ENCODE peak calls at places on chromosome 10, in six cellular contexts. Y is kidney glomerular epithelial cell; W is stimulated activated CD4-positive, alpha-beta T cell treated with anti-CD3 and anti-CD28 coated beads, TNF-alpha, amount 100 ng/mL, for 24 hours; V is GM20000; F is NCI-H2081 treated with DMSO at 0.1 percent for 48 hours; Q is NCI-H345. C is an unnamed sample.

GRCh38 chr10:44925811-44926760 is 14.9 kb downstream of the TMEM72 start:
- DNase-seq in Y (no peak), W (no peak), V (no peak), F (no peak), Q (no peak), C (no peak)

GRCh38 chr10:102718220-102718619 is 3.8 kb downstream of the SFXN2 start:
- DNase-seq in Y (peak), W (no peak), V (no peak), F (no peak), Q (no peak), C (peak)

GRCh38 chr10:56763090-56763489 is 402.0 kb upstream of the ZWINT start:
- DNase-seq in Y (no peak), W (no peak), V (no peak), F (no peak), Q (no peak), C (no peak)

GRCh38 chr10:60944159-60944909 is at the start of gene RHOBTB1:
- DNase-seq in Y (peak), W (peak), V (peak), F (no peak), Q (peak), C (peak)

GRCh38 chr10:6145414-6145978 is 56.7 kb downstream of the RBM17 start:
- DNase-seq in Y (no peak), W (no peak), V (no peak), F (no peak), Q (no peak), C (no peak)

GRCh38 chr10:49349390-49349789 is 46.5 kb downstream of the DRGX start:
- DNase-seq in Y (no peak), W (no peak), V (no peak), F (no peak), Q (no peak), C (no peak)

GRCh38 chr10:122163182-122164027 is 107.7 kb upstream of the BTBD16 start:
- DNase-seq in Y (peak), W (no peak), V (no peak), F (peak), Q (peak), C (peak)

GRCh38 chr10:54622017-54622416 is 179.0 kb downstream of the PCDH15 start:
- DNase-seq in Y (no peak), W (no peak), V (no peak), F (no peak), Q (no peak), C (no peak)

GRCh38 chr10:12414278-12414988 is 65.1 kb downstream of the CAMK1D start:
- DNase-seq in Y (no peak), W (no peak), V (no peak), F (no peak), Q (no peak), C (no peak)

GRCh38 chr10:34721201-34721840 is 93.8 kb downstream of the PARD3 start:
- DNase-seq in Y (peak), W (no peak), V (no peak), F (no peak), Q (no peak), C (no peak)

GRCh38 chr10:119670717-119671116 is 19.5 kb downstream of the BAG3 start:
- DNase-seq in Y (no peak), W (no peak), V (no peak), F (no peak), Q (no peak), C (no peak)

GRCh38 chr10:16828731-16829175 is 11.5 kb upstream of the RSU1 start:
- DNase-seq in Y (peak), W (no peak), V (no peak), F (no peak), Q (no peak), C (no peak)

GRCh38 chr10:132281915-132282666 is 25.7 kb downstream of the STK32C start:
- DNase-seq in Y (no peak), W (no peak), V (no peak), F (no peak), Q (peak), C (no peak)

GRCh38 chr10:14009315-14010082 is 321.2 kb downstream of the FRMD4A start:
- DNase-seq in Y (peak), W (peak), V (peak), F (no peak), Q (no peak), C (no peak)

GRCh38 chr10:101397140-101397539 is 43.2 kb downstream of the BTRC start:
- DNase-seq in Y (no peak), W (no peak), V (peak), F (no peak), Q (no peak), C (no peak)

GRCh38 chr10:31771345-31771831 is 157.2 kb downstream of the ARHGAP12 start:
- DNase-seq in Y (no peak), W (no peak), V (no peak), F (no peak), Q (no peak), C (no peak)

GRCh38 chr10:125151824-125152634 is 8.3 kb downstream of the CTBP2 start:
- DNase-seq in Y (no peak), W (no peak), V (no peak), F (no peak), Q (peak), C (no peak)

GRCh38 chr10:70779685-70780369 is 5.3 kb downstream of the TBATA start:
- DNase-seq in Y (no peak), W (no peak), V (no peak), F (no peak), Q (no peak), C (no peak)

GRCh38 chr10:84306751-84307384 is 21.5 kb upstream of the CCSER2 start:
- DNase-seq in Y (no peak), W (no peak), V (no peak), F (no peak), Q (no peak), C (no peak)

GRCh38 chr10:47311193-47311899 is 10.9 kb upstream of the GDF2 start:
- DNase-seq in Y (no peak), W (peak), V (no peak), F (no peak), Q (peak), C (no peak)

GRCh38 chr10:69769395-69769989 is 32.2 kb upstream of the COL13A1 start:
- DNase-seq in Y (peak), W (no peak), V (no peak), F (no peak), Q (no peak), C (peak)

GRCh38 chr10:8811201-8811600 is 756.7 kb downstream of the GATA3 start:
- DNase-seq in Y (no peak), W (no peak), V (no peak), F (no peak), Q (no peak), C (no peak)

GRCh38 chr10:132535065-132535651 is 2.4 kb upstream of the INPP5A start:
- DNase-seq in Y (no peak), W (no peak), V (no peak), F (no peak), Q (no peak), C (no peak)

GRCh38 chr10:93471110-93471651 is 11.0 kb downstream of the MYOF start:
- DNase-seq in Y (peak), W (no peak), V (no peak), F (no peak), Q (no peak), C (no peak)

GRCh38 chr10:86411281-86411841 is 44.8 kb upstream of the GRID1 start:
- DNase-seq in Y (peak), W (no peak), V (peak), F (no peak), Q (no peak), C (peak)

GRCh38 chr10:51654918-51655317 is 44.5 kb downstream of the CSTF2T start:
- DNase-seq in Y (no peak), W (no peak), V (no peak), F (no peak), Q (no peak), C (no peak)

GRCh38 chr10:103859161-103860141 is 4.1 kb upstream of the SH3PXD2A start:
- DNase-seq in Y (peak), W (peak), V (peak), F (no peak), Q (peak), C (no peak)

GRCh38 chr10:32409741-32410140 is 36.2 kb upstream of the CCDC7 start:
- DNase-seq in Y (no peak), W (no peak), V (no peak), F (no peak), Q (no peak), C (no peak)

GRCh38 chr10:121236621-121237020 is 361.6 kb downstream of the FGFR2 start:
- DNase-seq in Y (no peak), W (no peak), V (no peak), F (no peak), Q (no peak), C (no peak)

GRCh38 chr10:55449981-55450380 is 649.0 kb upstream of the PCDH15 start:
- DNase-seq in Y (no peak), W (no peak), V (no peak), F (no peak), Q (no peak), C (no peak)

C was measured in heart right ventricle.